ENCODE peak calls at places on chromosomes 13 and 19, in five cellular contexts. M is heart left ventricle, E is astrocyte of the spinal cord, T is ascending aorta, N is T-helper 2 cell. D is an unnamed sample.

GRCh38 chr13:80524447-80525215 is 183.7 kb upstream of the SPRY2 start:
- DNase-seq in M (no peak), E (peak), T (no peak), N (no peak), D (no peak)

GRCh38 chr13:98103942-98104880 is 38.7 kb upstream of the FARP1 start:
- DNase-seq in M (no peak), E (no peak), T (no peak), N (no peak), D (no peak)

GRCh38 chr19:43620061-43621001 is 902 bp upstream of the ZNF428 start:
- DNase-seq in M (no peak), E (no peak), T (no peak), N (peak), D (no peak)

GRCh38 chr13:105920375-105920774 is 615.1 kb downstream of the EFNB2 start:
- DNase-seq in M (no peak), E (peak), T (no peak), N (no peak), D (no peak)

GRCh38 chr13:39405596-39405995 is 197.4 kb downstream of the LHFPL6 start:
- DNase-seq in M (no peak), E (no peak), T (no peak), N (no peak), D (no peak)

GRCh38 chr19:10553943-10554381 is 10.3 kb downstream of the ATG4D start:
- DNase-seq in M (no peak), E (no peak), T (no peak), N (no peak), D (no peak)

GRCh38 chr19:14147797-14148605 is 11.6 kb upstream of the ASF1B start:
- DNase-seq in M (peak), E (peak), T (peak), N (peak), D (peak)

GRCh38 chr19:54535601-54536000 is 33.0 kb downstream of the LAIR2 start:
- DNase-seq in M (no peak), E (no peak), T (no peak), N (no peak), D (no peak)